ENCODE peak calls at places on chromosomes 5 and 9, in six cellular contexts. D is activated CD8-positive, alpha-beta T cell treated with anti-CD3 and anti-CD28 coated beads, Interleukin-2, amount 10 ng/mL, durations not matched to agents 7 days and 5 days; Q is cardiac muscle cell; P is endothelial cell; X is HEK293T; S is GM12865. U is an unnamed sample.

GRCh38 chr5:16935271-16936149 is 578 bp downstream of the MYO10 start:
- DNase-seq in D (peak; percentile 26), Q (no peak), P (peak; percentile 53), X (peak; percentile 20), S (peak; percentile 14), U (no peak)

GRCh38 chr5:134840811-134841210 is 5.0 kb upstream of the C5orf24 start:
- DNase-seq in D (no peak), Q (no peak), P (no peak), X (no peak), S (no peak), U (no peak)

GRCh38 chr5:157602505-157602904 is 26.9 kb upstream of the ADAM19 start:
- DNase-seq in D (peak; percentile 53), Q (no peak), P (no peak), X (no peak), S (peak; percentile 70), U (no peak)

GRCh38 chr9:112378441-112379176 is 1.3 kb upstream of the HSDL2 start:
- DNase-seq in D (peak; percentile 43), Q (no peak), P (no peak), X (no peak), S (peak; percentile 16), U (no peak)

GRCh38 chr5:91150189-91150588 is 232.9 kb downstream of the ARRDC3 start:
- DNase-seq in D (no peak), Q (no peak), P (no peak), X (no peak), S (no peak), U (no peak)

GRCh38 chr9:128113526-128114325 is 13.8 kb downstream of the PTGES2 start:
- DNase-seq in D (no peak), Q (no peak), P (no peak), X (no peak), S (no peak), U (no peak)

GRCh38 chr5:58236498-58236897 is 223.4 kb downstream of the PLK2 start:
- DNase-seq in D (no peak), Q (no peak), P (no peak), X (no peak), S (no peak), U (no peak)

GRCh38 chr9:6467006-6467625 is 54.1 kb downstream of the UHRF2 start:
- DNase-seq in D (no peak), Q (no peak), P (no peak), X (no peak), S (no peak), U (no peak)

GRCh38 chr9:91062281-91062680 is 260.7 kb downstream of the SYK start:
- DNase-seq in D (no peak), Q (no peak), P (no peak), X (no peak), S (no peak), U (no peak)

GRCh38 chr5:95959964-95960801 is 1.5 kb downstream of the ELL2 start:
- DNase-seq in D (no peak), Q (peak; percentile 61), P (peak; percentile 28), X (no peak), S (peak; percentile 44), U (no peak)

GRCh38 chr5:9613360-9613759 is 16.8 kb downstream of the TAS2R1 start:
- DNase-seq in D (no peak), Q (no peak), P (no peak), X (no peak), S (no peak), U (no peak)

GRCh38 chr9:68500457-68501158 is 40.1 kb downstream of the TMEM252 start:
- DNase-seq in D (no peak), Q (peak; percentile 9), P (no peak), X (no peak), S (no peak), U (no peak)

GRCh38 chr5:114935490-114935889 is 234.2 kb downstream of the TRIM36 start:
- DNase-seq in D (no peak), Q (no peak), P (no peak), X (no peak), S (no peak), U (no peak)

GRCh38 chr5:167570431-167570830 is 721.0 kb upstream of the WWC1 start:
- DNase-seq in D (no peak), Q (no peak), P (no peak), X (no peak), S (no peak), U (no peak)